ENCODE peak calls at places on chromosomes 2 and 18, in nine cellular contexts. A is A549; Y is tibial artery; J is MM.1S; Z is psoas muscle; Q is cardiac muscle cell; L is left ventricle myocardium inferior; G is thyroid gland; D is naive thymus-derived CD4-positive, alpha-beta T cell. U is an unnamed sample. For H3K4me1, the result is how much of the 10 kb centered on the place peaks cover.

GRCh38 chr2:56770490-56770889 is 586.7 kb downstream of the CCDC85A start:
- DNase-seq in Q (peak), Y (no peak), D (no peak), L (no peak), A (no peak), G (no peak), J (no peak), Z (no peak), U (no peak)

GRCh38 chr18:36315736-36316135 is 18.2 kb downstream of the FHOD3 start:
- DNase-seq in L (no peak), Q (peak), J (no peak), G (peak), A (no peak), Z (no peak), Y (no peak), D (no peak), U (peak)

GRCh38 chr18:58091099-58091611 is 47.1 kb downstream of the NEDD4L start:
- DNase-seq in D (no peak), Z (no peak), Q (no peak), G (peak), J (peak), Y (no peak), A (no peak), L (no peak), U (no peak)

GRCh38 chr2:20429528-20429927 is 17.3 kb upstream of the RHOB start:
- DNase-seq in L (no peak), Q (no peak), D (no peak), J (peak), G (no peak), A (no peak), Y (peak), Z (no peak), U (no peak)

GRCh38 chr18:9244376-9244775 is 90.2 kb upstream of the TWSG1 start:
- DNase-seq in J (no peak), Y (no peak), G (no peak), A (no peak), Q (no peak), Z (no peak), D (no peak), L (no peak), U (no peak)

GRCh38 chr18:57154389-57154788 is 7.5 kb downstream of the BOD1L2 start:
- DNase-seq in Z (no peak), Q (no peak), J (no peak), D (no peak), A (no peak), Y (no peak), L (no peak), G (peak), U (no peak)

GRCh38 chr2:72851333-72851732 is 25.5 kb upstream of the EXOC6B start:
- DNase-seq in J (no peak), Y (no peak), L (no peak), Q (no peak), A (no peak), Z (no peak), D (no peak), G (no peak), U (no peak)

GRCh38 chr2:130850788-130851623 is 14.3 kb downstream of the ARHGEF4 start:
- DNase-seq in L (peak), Y (no peak), Q (no peak), G (peak), Z (no peak), A (no peak), J (no peak), D (no peak), U (no peak)

GRCh38 chr2:54945401-54946219 is 104.6 kb downstream of the RTN4 start:
- DNase-seq in A (no peak), L (peak), Q (peak), G (peak), J (peak), Y (peak), Z (peak), D (no peak), U (no peak)

GRCh38 chr18:25223211-25223610 is 128.8 kb downstream of the ZNF521 start:
- DNase-seq in Q (no peak), J (no peak), Y (no peak), G (no peak), D (no peak), A (no peak), L (no peak), Z (peak), U (no peak)

GRCh38 chr2:55419236-55419513 is 481 bp downstream of the CCDC88A start:
- DNase-seq in L (no peak), Q (peak), A (peak), D (no peak), J (no peak), Z (peak), G (peak), Y (no peak), U (peak)

GRCh38 chr2:170817999-170818293 is 1.3 kb downstream of the GAD1 start:
- DNase-seq in J (no peak), L (no peak), A (no peak), D (no peak), G (no peak), Q (no peak), Z (no peak), Y (no peak), U (no peak)

GRCh38 chr2:88919087-88919738 is 227.7 kb downstream of the RPIA start:
- DNase-seq in Y (no peak), Q (peak), L (no peak), Z (no peak), G (peak), J (peak), D (no peak), A (peak), U (no peak)

GRCh38 chr2:40168032-40168431 is 283.9 kb downstream of the SLC8A1 start:
- DNase-seq in G (no peak), A (no peak), Y (no peak), Z (no peak), Q (peak), D (no peak), J (no peak), L (no peak), U (no peak)

GRCh38 chr2:127632592-127633489 is 13.1 kb upstream of the GPR17 start:
- DNase-seq in L (no peak), Y (no peak), D (no peak), Q (no peak), Z (peak), J (no peak), G (no peak), A (no peak), U (no peak)

GRCh38 chr2:235044501-235045271 is 92.9 kb downstream of the SH3BP4 start:
- DNase-seq in L (no peak), D (no peak), Y (no peak), J (no peak), Z (no peak), A (no peak), G (no peak), Q (no peak), U (no peak)

GRCh38 chr18:22168360-22168921 is 948 bp upstream of the GATA6 start:
- DNase-seq in D (no peak), J (no peak), Q (peak), G (peak), Z (no peak), L (no peak), Y (peak), A (peak), U (peak)

GRCh38 chr2:121565389-121566250 is 34.9 kb downstream of the RNU4ATAC start:
- DNase-seq in A (no peak), Q (no peak), Y (no peak), J (no peak), D (no peak), G (no peak), Z (peak), L (no peak), U (no peak)

GRCh38 chr2:178477443-178478099 is 829 bp downstream of the FKBP7 start:
- DNase-seq in L (no peak), J (no peak), Y (no peak), Z (no peak), A (no peak), Q (peak), G (no peak), D (no peak), U (no peak)

GRCh38 chr2:208488668-208489564 is 82.3 kb downstream of the PTH2R start:
- DNase-seq in Q (no peak), G (no peak), Z (no peak), J (no peak), Y (no peak), A (no peak), L (no peak), D (no peak), U (no peak)

GRCh38 chr18:48139427-48140347 is 209.2 kb upstream of the SMAD2 start:
- DNase-seq in Y (no peak), G (peak), A (no peak), J (no peak), L (peak), Z (no peak), Q (no peak), D (no peak), U (no peak)

GRCh38 chr18:6058941-6059340 is 163.6 kb upstream of the TMEM200C start:
- DNase-seq in Y (no peak), G (peak), A (no peak), J (no peak), D (no peak), L (peak), Z (no peak), Q (no peak), U (no peak)

GRCh38 chr2:36682562-36682961 is 13.9 kb upstream of the VIT start:
- DNase-seq in L (no peak), J (no peak), Z (no peak), Q (no peak), D (no peak), A (no peak), G (no peak), Y (no peak), U (no peak)

GRCh38 chr2:56455642-56456041 is 271.9 kb downstream of the CCDC85A start:
- DNase-seq in Q (no peak), Z (no peak), A (no peak), Y (no peak), D (no peak), L (no peak), J (no peak), G (no peak), U (no peak)

GRCh38 chr2:238305965-238306679 is 14.2 kb upstream of the TRAF3IP1 start:
- DNase-seq in D (no peak), A (no peak), Z (no peak), G (no peak), L (no peak), J (no peak), Y (no peak), Q (no peak), U (no peak)

GRCh38 chr2:177726853-177727465 is 334.4 kb downstream of the AGPS start:
- DNase-seq in J (no peak), G (no peak), Y (no peak), A (no peak), D (no peak), Z (no peak), Q (peak), L (no peak), U (no peak)

GRCh38 chr2:207039225-207039624 is 99.9 kb downstream of the CPO start:
- DNase-seq in G (no peak), Q (no peak), A (no peak), Z (no peak), D (no peak), J (no peak), Y (no peak), L (no peak), U (no peak)

GRCh38 chr2:196991061-196991460 is 64.6 kb upstream of the PGAP1 start:
- DNase-seq in G (no peak), D (no peak), Y (no peak), Z (no peak), J (no peak), L (no peak), A (no peak), Q (no peak), U (no peak)

GRCh38 chr2:240567137-240567871 is 980 bp upstream of the RNPEPL1 start:
- DNase-seq in J (no peak), Y (peak), D (peak), Q (no peak), G (no peak), A (no peak), L (peak), Z (peak), U (no peak)

GRCh38 chr18:8121942-8122480 is 487.2 kb upstream of the RAB12 start:
- DNase-seq in Y (no peak), G (no peak), Z (no peak), L (no peak), A (no peak), J (no peak), D (no peak), Q (peak), U (peak)

GRCh38 chr2:225122007-225122406 is 79.7 kb upstream of the DOCK10 start:
- DNase-seq in G (no peak), Y (no peak), D (no peak), J (no peak), A (no peak), Q (no peak), Z (no peak), L (no peak), U (no peak)

GRCh38 chr2:26770986-26771586 is 7.0 kb downstream of the SLC35F6 start:
- DNase-seq in G (peak), Y (peak), J (no peak), A (peak), Q (peak), D (no peak), Z (peak), L (peak), U (no peak)

GRCh38 chr18:37253424-37254255 is 312.0 kb downstream of the CELF4 start:
- DNase-seq in D (no peak), J (peak), A (peak), G (peak), Z (no peak), Q (peak), Y (no peak), L (no peak), U (no peak)

GRCh38 chr2:232410238-232410900 is 3.7 kb downstream of the ALPG start:
- DNase-seq in Z (no peak), G (no peak), L (no peak), Y (no peak), J (no peak), A (no peak), D (no peak), Q (no peak), U (no peak)

GRCh38 chr18:77262655-77263470 is 13.2 kb downstream of the GALR1 start:
- DNase-seq in D (no peak), Y (no peak), Q (no peak), A (no peak), G (no peak), L (no peak), J (no peak), Z (no peak), U (no peak)

GRCh38 chr2:20966061-20966460 is 77.8 kb downstream of the APOB start:
- DNase-seq in J (no peak), Q (no peak), Z (no peak), Y (no peak), D (no peak), G (no peak), L (no peak), A (no peak), U (no peak)

GRCh38 chr2:8962890-8963289 is 40.6 kb downstream of the MBOAT2 start:
- DNase-seq in Y (no peak), L (no peak), G (no peak), A (no peak), Z (no peak), J (no peak), D (no peak), Q (no peak), U (no peak)

GRCh38 chr18:60894254-60894945 is 438.8 kb upstream of the CDH20 start:
- DNase-seq in J (no peak), G (no peak), Y (no peak), Q (peak), Z (no peak), L (no peak), D (no peak), A (no peak), U (no peak)

GRCh38 chr2:158207354-158207753 is 105.7 kb downstream of the UPP2 start:
- DNase-seq in L (no peak), J (no peak), Y (no peak), Q (no peak), Z (no peak), D (no peak), G (no peak), A (no peak), U (no peak)

GRCh38 chr18:34594243-34594642 is 115.9 kb upstream of the DTNA start:
- DNase-seq in J (no peak), Y (no peak), D (no peak), L (no peak), G (no peak), Q (no peak), A (no peak), Z (no peak), U (no peak)
- H3K4me3 ChIP-seq in J (no peak), Y (peak), D (no peak), L (peak), G (no peak), Q (peak), A (no peak), Z (peak), U (no peak)

GRCh38 chr2:176668879-176669395 is 399.7 kb downstream of the MTX2 start:
- DNase-seq in Z (no peak), G (no peak), J (no peak), Y (no peak), Q (no peak), A (no peak), D (no peak), L (no peak), U (no peak)
- H3K27ac ChIP-seq in Z (no peak), G (no peak), J (peak), Y (peak), Q (peak), A (no peak), D (no peak), L (no peak), U (no peak)

GRCh38 chr2:46562451-46562841 is 83.1 kb downstream of the TMEM247 start:
- DNase-seq in Q (no peak), Z (no peak), Y (no peak), L (no peak), J (peak), A (no peak), D (no peak), G (no peak), U (no peak)

GRCh38 chr2:46564811-46565241 is 85.5 kb downstream of the TMEM247 start:
- DNase-seq in Q (no peak), J (no peak), Y (no peak), Z (no peak), D (no peak), L (peak), A (no peak), G (no peak), U (no peak)

GRCh38 chr2:46565364-46565763 is 86.0 kb downstream of the TMEM247 start:
- DNase-seq in L (no peak), Y (no peak), Q (no peak), D (no peak), G (no peak), A (no peak), Z (no peak), J (peak), U (no peak)

GRCh38 chr2:46563110-46563731 is 83.9 kb downstream of the TMEM247 start:
- DNase-seq in Y (no peak), A (no peak), J (no peak), L (no peak), Q (no peak), Z (no peak), D (no peak), G (no peak), U (no peak)

DNA sequence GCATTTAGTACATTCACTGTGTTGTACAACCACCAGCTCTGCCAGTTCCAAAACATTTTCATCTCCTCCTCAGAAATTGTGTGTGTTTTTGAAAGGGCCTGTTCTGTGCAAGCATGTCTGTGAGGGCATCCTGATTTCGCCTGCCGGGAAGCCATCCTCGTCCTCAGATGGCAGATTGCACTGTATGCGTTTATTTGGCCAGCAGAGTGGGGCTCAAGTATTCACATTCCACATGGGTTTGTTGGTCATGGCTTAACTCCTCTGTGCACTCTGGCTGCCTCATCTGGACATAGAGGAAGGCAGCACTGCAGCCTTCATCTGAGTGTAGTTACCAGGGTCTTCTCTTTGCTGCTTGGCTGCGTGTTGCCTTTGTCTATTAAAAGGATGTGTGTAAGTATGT is 85.0 kb downstream of the TMEM247 start:
- DNase-seq in Z (no peak), D (no peak), A (no peak), G (no peak), L (no peak), Y (no peak), Q (no peak), J (no peak), U (no peak)
- H3K4me1 ChIP-seq in Z (half or more), D (under half), A (under half), G (under half), L (half or more), Y (under half), Q (half or more), J (half or more), U (under half)

GRCh38 chr18:79526468-79527460 is 131.0 kb downstream of the NFATC1 start:
- DNase-seq in A (no peak), J (no peak), L (no peak), G (peak), Y (peak), Q (peak), Z (no peak), D (no peak), U (no peak)
- H3K4me3 ChIP-seq in A (no peak), J (no peak), L (peak), G (no peak), Y (no peak), Q (no peak), Z (no peak), D (no peak), U (no peak)

DNA sequence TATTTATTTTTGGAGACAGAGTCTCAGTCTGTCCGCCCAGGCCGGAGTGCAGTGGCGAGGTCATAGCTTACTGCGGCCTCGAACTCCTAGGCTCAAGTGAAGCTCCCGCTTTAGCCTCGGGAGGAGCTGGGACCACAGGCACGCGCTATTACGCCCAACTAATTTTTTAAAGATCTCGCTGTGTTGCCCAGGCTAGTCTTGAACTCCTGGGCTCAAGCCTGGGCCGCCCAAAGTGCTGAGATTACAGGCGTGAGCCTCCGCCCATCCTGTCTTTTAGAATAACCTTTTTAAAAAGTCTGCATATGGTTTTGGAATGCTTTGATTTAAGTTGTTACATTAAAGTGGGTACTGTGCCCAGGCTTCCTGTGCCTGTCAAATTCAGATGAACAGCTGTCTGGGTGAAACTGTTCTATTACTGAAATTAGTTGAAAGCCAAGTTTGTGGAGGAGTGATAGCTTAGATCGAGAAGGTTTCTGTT is 944 bp downstream of the RAB3GAP1 start:
- DNase-seq in Q (no peak), G (no peak), L (no peak), J (no peak), A (no peak), Z (no peak), D (no peak), Y (no peak), U (peak)
- H3K27ac ChIP-seq in Q (peak), G (peak), L (peak), J (peak), A (peak), Z (peak), D (peak), Y (peak), U (peak)

GRCh38 chr2:65023742-65024141 is 32.5 kb upstream of the CEP68 start:
- DNase-seq in Y (no peak), G (no peak), J (no peak), A (no peak), Z (no peak), Q (no peak), D (no peak), L (no peak), U (no peak)

GRCh38 chr2:65024149-65024829 is 31.9 kb upstream of the CEP68 start:
- DNase-seq in D (no peak), Y (no peak), J (no peak), A (no peak), G (no peak), Z (no peak), Q (peak), L (no peak), U (no peak)

GRCh38 chr2:65026154-65026553 is 30.1 kb upstream of the CEP68 start:
- DNase-seq in G (no peak), Q (no peak), A (no peak), L (no peak), J (no peak), Z (no peak), D (no peak), Y (no peak), U (no peak)

GRCh38 chr2:65026640-65027464 is 29.4 kb upstream of the CEP68 start:
- DNase-seq in D (no peak), Q (no peak), A (no peak), J (no peak), G (no peak), Z (no peak), L (no peak), Y (no peak), U (no peak)

GRCh38 chr2:65025453-65026128 is 30.6 kb upstream of the CEP68 start:
- DNase-seq in Y (no peak), A (no peak), D (no peak), L (no peak), Z (no peak), J (no peak), G (no peak), Q (no peak), U (no peak)
- H3K4me1 ChIP-seq in Y (under half), A (under half), D (under half), L (under half), Z (under half), J (under half), G (under half), Q (under half), U (under half)

GRCh38 chr2:201127570-201127969 is 11.6 kb downstream of the CFLAR start:
- DNase-seq in G (peak), Z (peak), Y (peak), Q (peak), J (peak), L (no peak), A (no peak), D (no peak), U (no peak)
- H3K4me3 ChIP-seq in G (no peak), Z (peak), Y (peak), Q (no peak), J (peak), L (peak), A (peak), D (peak), U (no peak)

GRCh38 chr18:69948919-69949537 is 1.4 kb upstream of the CD226 start:
- DNase-seq in Z (no peak), J (peak), D (no peak), L (peak), Y (peak), A (no peak), G (peak), Q (peak), U (no peak)
- H3K27ac ChIP-seq in Z (no peak), J (peak), D (peak), L (peak), Y (no peak), A (no peak), G (no peak), Q (peak), U (no peak)